ENCODE peak calls at places on chromosomes 1 and 21, in six cellular contexts. V is EL, K is psoas muscle, M is RCC 7860, O is HuH-7, T is HS-5. H is an unnamed sample.

GRCh38 chr1:217344712-217345111 is 286.2 kb downstream of the GPATCH2 start:
- DNase-seq in V (no peak), K (no peak), M (no peak), O (no peak), T (no peak), H (no peak)

GRCh38 chr1:25538165-25538860 is 5.1 kb upstream of the LDLRAP1 start:
- DNase-seq in V (peak), K (no peak), M (no peak), O (no peak), T (no peak), H (no peak)

GRCh38 chr1:214454619-214455396 is 96.6 kb downstream of the PTPN14 start:
- DNase-seq in V (peak), K (no peak), M (peak), O (no peak), T (peak), H (no peak)

GRCh38 chr1:246577082-246577719 is 10.9 kb downstream of the CNST start:
- DNase-seq in V (no peak), K (no peak), M (no peak), O (no peak), T (no peak), H (no peak)

GRCh38 chr21:45916011-45916840 is 65.3 kb upstream of the COL6A1 start:
- DNase-seq in V (no peak), K (no peak), M (no peak), O (no peak), T (no peak), H (no peak)

GRCh38 chr1:67726224-67726623 is 41.2 kb downstream of the GADD45A start:
- DNase-seq in V (peak), K (no peak), M (peak), O (no peak), T (peak), H (no peak)

GRCh38 chr1:181347495-181348390 is 135.6 kb upstream of the CACNA1E start:
- DNase-seq in V (no peak), K (no peak), M (no peak), O (no peak), T (no peak), H (no peak)

GRCh38 chr21:42499430-42500106 is 3.5 kb upstream of the RSPH1 start:
- DNase-seq in V (no peak), K (no peak), M (no peak), O (no peak), T (no peak), H (no peak)

GRCh38 chr1:154342836-154343472 is 17.6 kb downstream of the ATP8B2 start:
- DNase-seq in V (no peak), K (no peak), M (no peak), O (no peak), T (no peak), H (no peak)

GRCh38 chr1:890661-891060 is 33.1 kb upstream of the SAMD11 start:
- DNase-seq in V (no peak), K (no peak), M (no peak), O (no peak), T (no peak), H (no peak)

GRCh38 chr1:5724847-5725246 is 267.4 kb downstream of the NPHP4 start:
- DNase-seq in V (no peak), K (no peak), M (no peak), O (no peak), T (no peak), H (no peak)

GRCh38 chr21:45887121-45887611 is 94.4 kb upstream of the COL6A1 start:
- DNase-seq in V (no peak), K (peak), M (no peak), O (no peak), T (no peak), H (no peak)

GRCh38 chr1:81329061-81329460 is 471.7 kb upstream of the ADGRL2 start:
- DNase-seq in V (no peak), K (no peak), M (no peak), O (no peak), T (no peak), H (no peak)

GRCh38 chr21:38910390-38911008 is 104.8 kb downstream of the ETS2 start:
- DNase-seq in V (peak), K (no peak), M (peak), O (no peak), T (no peak), H (no peak)

GRCh38 chr21:24829397-24829796 is 777.9 kb downstream of the MRPL39 start:
- DNase-seq in V (no peak), K (no peak), M (no peak), O (no peak), T (no peak), H (no peak)

GRCh38 chr1:234686035-234686434 is 76.1 kb upstream of the IRF2BP2 start:
- DNase-seq in V (no peak), K (no peak), M (no peak), O (no peak), T (no peak), H (no peak)